ENCODE peak calls at places on chromosomes 7 and 10, in eight cellular contexts. C is GM23338, D is fibroblast of pulmonary artery, S is GM13977, U is lung, Z is neural crest cell, A is GM13976, V is mucosa of descending colon. J is an unnamed sample.

GRCh38 chr10:110916554-110917346 is 2.2 kb downstream of the BBIP1 start:
- DNase-seq in C (no peak), D (peak), S (no peak), U (no peak), Z (no peak), A (no peak), V (no peak), J (no peak)

GRCh38 chr7:109956916-109957315 is 1134.0 kb upstream of the LRRN3 start:
- DNase-seq in C (peak), D (no peak), S (no peak), U (no peak), Z (no peak), A (no peak), V (no peak), J (no peak)

GRCh38 chr7:139936760-139937310 is 107.8 kb downstream of the TBXAS1 start:
- DNase-seq in C (no peak), D (peak), S (no peak), U (no peak), Z (no peak), A (no peak), V (no peak), J (no peak)

GRCh38 chr10:124092270-124093075 is 925 bp downstream of the CHST15 start:
- DNase-seq in C (peak), D (no peak), S (peak), U (peak), Z (peak), A (peak), V (peak), J (no peak)

GRCh38 chr10:31317652-31318381 is 1.2 kb upstream of the ZEB1 start:
- DNase-seq in C (no peak), D (no peak), S (no peak), U (no peak), Z (no peak), A (no peak), V (no peak), J (peak)

GRCh38 chr10:74076961-74077360 is 73.7 kb downstream of the AP3M1 start:
- DNase-seq in C (no peak), D (no peak), S (no peak), U (no peak), Z (no peak), A (no peak), V (no peak), J (no peak)

GRCh38 chr7:47688311-47689100 is 106.6 kb upstream of the TNS3 start:
- DNase-seq in C (no peak), D (no peak), S (no peak), U (no peak), Z (peak), A (no peak), V (no peak), J (no peak)

GRCh38 chr10:25813511-25813910 is 120.5 kb upstream of the MYO3A start:
- DNase-seq in C (no peak), D (no peak), S (no peak), U (no peak), Z (no peak), A (no peak), V (no peak), J (no peak)

GRCh38 chr10:110498982-110499795 is 1.5 kb downstream of the DUSP5 start:
- DNase-seq in C (peak), D (peak), S (no peak), U (no peak), Z (no peak), A (peak), V (peak), J (no peak)

GRCh38 chr10:67297637-67298181 is 371.9 kb downstream of the LRRTM3 start:
- DNase-seq in C (no peak), D (no peak), S (no peak), U (no peak), Z (no peak), A (no peak), V (no peak), J (no peak)

GRCh38 chr10:129788211-129788610 is 175.9 kb downstream of the EBF3 start:
- DNase-seq in C (no peak), D (no peak), S (no peak), U (no peak), Z (no peak), A (no peak), V (no peak), J (no peak)

GRCh38 chr7:84510501-84510900 is 315.9 kb upstream of the SEMA3A start:
- DNase-seq in C (no peak), D (peak), S (no peak), U (no peak), Z (no peak), A (no peak), V (no peak), J (no peak)

GRCh38 chr7:29299986-29300609 is 105.5 kb downstream of the CHN2 start:
- DNase-seq in C (no peak), D (peak), S (no peak), U (no peak), Z (no peak), A (no peak), V (no peak), J (no peak)

GRCh38 chr10:45809829-45810228 is 37.5 kb downstream of the AGAP4 start:
- DNase-seq in C (peak), D (peak), S (no peak), U (no peak), Z (no peak), A (no peak), V (no peak), J (no peak)

GRCh38 chr7:5396999-5397656 is 26.5 kb downstream of the TNRC18 start:
- DNase-seq in C (peak), D (peak), S (peak), U (peak), Z (no peak), A (peak), V (peak), J (no peak)

GRCh38 chr7:133582766-133583523 is 330.1 kb downstream of the EXOC4 start:
- DNase-seq in C (no peak), D (peak), S (no peak), U (no peak), Z (no peak), A (no peak), V (no peak), J (no peak)

GRCh38 chr7:27164381-27165088 is 802 bp downstream of the HOXA9 start:
- DNase-seq in C (peak), D (no peak), S (no peak), U (no peak), Z (no peak), A (no peak), V (no peak), J (no peak)

GRCh38 chr10:59057350-59057749 is 119.1 kb upstream of the PHYHIPL start:
- DNase-seq in C (no peak), D (no peak), S (no peak), U (no peak), Z (no peak), A (no peak), V (no peak), J (no peak)

GRCh38 chr10:101672536-101672935 is 22.4 kb downstream of the FBXW4 start:
- DNase-seq in C (no peak), D (no peak), S (no peak), U (peak), Z (no peak), A (no peak), V (no peak), J (no peak)

GRCh38 chr7:87934699-87935372 is 785 bp downstream of the ADAM22 start:
- DNase-seq in C (peak), D (peak), S (peak), U (no peak), Z (peak), A (peak), V (peak), J (no peak)

GRCh38 chr10:119281581-119282071 is 74.3 kb downstream of the GRK5 start:
- DNase-seq in C (no peak), D (peak), S (no peak), U (no peak), Z (no peak), A (no peak), V (no peak), J (no peak)

GRCh38 chr7:130048906-130049305 is 2.3 kb downstream of the ZC3HC1 start:
- DNase-seq in C (no peak), D (no peak), S (no peak), U (no peak), Z (no peak), A (no peak), V (no peak), J (no peak)

DNA sequence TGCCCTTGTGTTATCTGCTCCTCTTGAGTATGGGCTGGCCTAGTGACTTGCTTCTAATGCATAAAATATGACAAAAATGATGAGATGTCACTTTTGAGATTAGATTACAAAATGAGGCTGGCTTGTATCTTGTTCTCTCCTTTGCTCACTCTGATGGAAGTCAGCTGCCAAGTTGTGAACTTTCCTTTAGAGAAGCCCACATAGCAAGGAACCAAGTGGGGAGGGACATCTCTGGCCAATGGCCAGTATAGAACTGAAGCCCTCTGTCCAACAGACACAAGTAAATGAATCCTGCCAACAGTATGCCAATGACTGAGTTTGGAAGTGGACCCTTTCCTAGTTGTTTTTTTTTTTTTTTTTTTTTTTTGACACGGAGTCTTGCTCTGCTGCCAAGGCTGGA is 3.4 kb downstream of the ZC3HC1 start:
- DNase-seq in C (no peak), D (peak), S (no peak), U (no peak), Z (no peak), A (no peak), V (no peak), J (no peak)
- TF ChIP-seq CTCF in C (no peak), D (no peak), S (no peak), U (no peak), Z (no peak), A (no peak), V (no peak), J (no peak)

DNA sequence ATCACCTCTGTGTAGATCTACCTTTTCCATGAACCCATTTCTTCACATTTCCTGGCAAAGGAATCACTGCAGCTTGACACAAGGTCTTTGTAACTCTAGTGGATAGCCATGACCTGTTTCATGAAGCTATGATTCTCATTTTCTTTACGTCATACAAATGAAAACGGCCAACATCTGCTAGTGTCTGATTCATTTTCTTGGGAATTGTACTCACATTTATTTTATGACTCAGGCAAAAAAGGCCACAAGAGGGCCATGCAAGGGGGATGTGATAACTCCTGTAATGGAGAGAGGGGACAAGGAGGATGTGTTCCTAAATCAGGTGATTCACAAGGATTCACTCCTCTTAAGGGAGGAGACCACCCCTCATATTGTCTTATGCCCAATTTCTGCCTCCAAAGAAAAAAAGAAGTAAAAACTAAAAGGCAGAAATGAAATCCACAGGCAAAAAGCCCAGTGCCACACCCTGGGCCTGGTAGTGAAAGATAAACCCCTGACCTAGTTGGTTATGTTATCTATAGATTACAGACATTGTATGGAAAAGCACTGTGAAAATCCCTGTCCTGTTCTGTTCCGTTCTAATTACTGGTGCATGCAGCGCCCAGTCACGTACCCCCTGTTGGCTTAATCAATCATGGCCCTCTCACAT is 249.9 kb downstream of the IPMK start:
- DNase-seq in C (no peak), D (peak), S (no peak), U (no peak), Z (no peak), A (no peak), V (no peak), J (no peak)
- TF ChIP-seq CTCF in C (no peak), D (peak), S (no peak), U (no peak), Z (no peak), A (no peak), V (no peak), J (no peak)

GRCh38 chr10:52652431-52653220 is 120.0 kb downstream of the MBL2 start:
- DNase-seq in C (no peak), D (no peak), S (no peak), U (no peak), Z (no peak), A (no peak), V (no peak), J (no peak)

GRCh38 chr10:52653221-52653501 is 119.4 kb downstream of the MBL2 start:
- DNase-seq in C (no peak), D (no peak), S (no peak), U (no peak), Z (no peak), A (no peak), V (no peak), J (no peak)

GRCh38 chr10:52649471-52649870 is 123.1 kb downstream of the MBL2 start:
- DNase-seq in C (no peak), D (no peak), S (no peak), U (no peak), Z (no peak), A (no peak), V (no peak), J (no peak)

GRCh38 chr10:52653510-52653909 is 119.1 kb downstream of the MBL2 start:
- DNase-seq in C (no peak), D (no peak), S (no peak), U (no peak), Z (no peak), A (no peak), V (no peak), J (no peak)

GRCh38 chr10:52650873-52651272 is 121.7 kb downstream of the MBL2 start:
- DNase-seq in C (no peak), D (no peak), S (no peak), U (no peak), Z (no peak), A (no peak), V (no peak), J (no peak)
- TF ChIP-seq CTCF in C (no peak), D (no peak), S (no peak), U (no peak), Z (no peak), A (no peak), V (no peak), J (no peak)

GRCh38 chr10:92405006-92405924 is 114.3 kb downstream of the MARCHF5 start:
- DNase-seq in C (peak), D (no peak), S (no peak), U (no peak), Z (no peak), A (no peak), V (no peak), J (no peak)
- TF ChIP-seq CTCF in C (no peak), D (no peak), S (no peak), U (no peak), Z (no peak), A (no peak), V (no peak), J (no peak)

J was measured in omental fat pad.